ENCODE peak calls at places on chromosomes 2 and 18, in eight cellular contexts. S is A549, H is psoas muscle, C is Panc1, D is transverse colon, K is pancreas, A is endodermal cell, N is tibial artery. L is an unnamed sample. For H3K9me3, the result is how much of the 10 kb centered on the place peaks cover.

GRCh38 chr18:58862851-58863538 is 1.7 kb upstream of the ZNF532 start:
- DNase-seq in H (peak), S (peak), K (no peak), N (no peak), A (peak), C (no peak), D (peak), L (no peak)

GRCh38 chr18:78689606-78690005 is 290.0 kb upstream of the SALL3 start:
- DNase-seq in H (no peak), A (no peak), D (no peak), K (no peak), C (no peak), N (no peak), S (no peak), L (no peak)

GRCh38 chr18:37450434-37451133 is 115.0 kb downstream of the CELF4 start:
- DNase-seq in K (no peak), S (no peak), H (no peak), A (peak), N (no peak), D (no peak), C (no peak), L (no peak)

GRCh38 chr18:79030680-79031079 is 38.5 kb upstream of the ATP9B start:
- DNase-seq in S (no peak), D (no peak), A (no peak), N (no peak), K (no peak), C (no peak), H (no peak), L (no peak)

GRCh38 chr18:56321470-56321869 is 316.9 kb downstream of the TXNL1 start:
- DNase-seq in D (no peak), S (no peak), C (no peak), K (no peak), H (peak), A (no peak), N (peak), L (no peak)

GRCh38 chr2:120566331-120567035 is 169.2 kb upstream of the GLI2 start:
- DNase-seq in D (no peak), S (no peak), C (no peak), K (peak), H (peak), N (peak), A (no peak), L (peak)

GRCh38 chr2:226756131-226756530 is 43.5 kb downstream of the IRS1 start:
- DNase-seq in C (peak), D (no peak), A (no peak), N (no peak), K (no peak), S (peak), H (no peak), L (no peak)

GRCh38 chr2:187499941-187500532 is 52.0 kb upstream of the CALCRL start:
- DNase-seq in A (peak), C (peak), S (peak), D (peak), K (peak), H (peak), N (peak), L (no peak)

GRCh38 chr2:46825958-46826897 is 89.4 kb downstream of the MCFD2 start:
- DNase-seq in A (peak), N (peak), C (no peak), H (no peak), K (no peak), D (no peak), S (no peak), L (no peak)

GRCh38 chr2:239440511-239440959 is 39.7 kb upstream of the HDAC4 start:
- DNase-seq in H (no peak), S (no peak), C (no peak), D (no peak), A (peak), K (no peak), N (no peak), L (no peak)

GRCh38 chr2:230619471-230619870 is 93.2 kb upstream of the CAB39 start:
- DNase-seq in A (no peak), S (no peak), H (no peak), C (no peak), D (no peak), N (no peak), K (no peak), L (no peak)

GRCh38 chr2:209525336-209525735 is 101.5 kb downstream of the MAP2 start:
- DNase-seq in S (no peak), N (no peak), H (no peak), D (no peak), C (no peak), A (no peak), K (no peak), L (no peak)

GRCh38 chr2:209525834-209526281 is 102.0 kb downstream of the MAP2 start:
- DNase-seq in D (no peak), H (no peak), N (no peak), A (no peak), K (no peak), C (no peak), S (no peak), L (no peak)

GRCh38 chr2:209523778-209524362 is 100.0 kb downstream of the MAP2 start:
- DNase-seq in D (no peak), H (no peak), C (no peak), A (no peak), N (no peak), K (no peak), S (no peak), L (no peak)

GRCh38 chr2:209519911-209520310 is 96.1 kb downstream of the MAP2 start:
- DNase-seq in C (no peak), H (no peak), N (no peak), S (no peak), K (no peak), D (no peak), A (no peak), L (no peak)

DNA sequence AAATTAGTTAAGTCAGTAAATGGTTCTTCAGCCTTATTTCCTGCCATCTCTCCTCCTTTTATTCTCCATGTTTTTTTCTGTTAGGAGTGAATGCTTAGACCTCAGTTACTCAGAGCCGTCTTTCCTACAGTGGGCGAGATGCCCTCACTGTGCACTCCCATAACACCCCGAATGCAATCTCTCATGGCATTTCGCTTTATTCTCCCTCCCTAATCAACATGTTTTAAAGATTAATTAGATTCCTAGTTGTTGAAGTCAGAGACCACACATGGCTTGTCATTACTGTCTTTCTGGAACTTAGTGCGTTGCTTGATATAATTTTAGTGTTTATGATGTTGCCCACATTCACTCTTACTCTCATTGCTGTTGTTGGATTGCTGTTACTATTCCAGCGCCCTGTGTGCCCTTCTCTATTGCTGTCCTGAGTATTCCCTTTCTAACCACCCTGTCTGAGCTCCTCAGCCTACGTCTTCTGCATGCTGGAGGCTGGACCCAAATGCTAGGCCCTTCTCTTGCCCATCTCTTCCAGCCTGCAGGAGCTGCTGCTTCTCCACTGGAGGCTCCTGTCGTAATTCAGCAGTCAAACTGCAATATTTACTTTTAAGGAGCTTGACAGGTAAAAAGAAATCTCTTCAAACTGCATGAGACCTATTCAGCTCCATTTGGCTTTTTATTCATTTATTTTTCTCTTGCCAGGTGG is 99.3 kb downstream of the MAP2 start:
- DNase-seq in K (no peak), C (no peak), N (no peak), A (no peak), H (no peak), D (no peak), S (no peak), L (no peak)
- H3K27ac ChIP-seq in K (no peak), C (no peak), N (peak), A (peak), H (no peak), D (no peak), S (no peak), L (no peak)

GRCh38 chr2:97907667-97908066 is 88.1 kb downstream of the TMEM131 start:
- DNase-seq in H (no peak), N (no peak), A (no peak), K (no peak), S (no peak), D (no peak), C (no peak), L (no peak)
- TF ChIP-seq CTCF in H (no peak), N (no peak), A (no peak), K (no peak), S (no peak), D (no peak), C (no peak), L (no peak)

DNA sequence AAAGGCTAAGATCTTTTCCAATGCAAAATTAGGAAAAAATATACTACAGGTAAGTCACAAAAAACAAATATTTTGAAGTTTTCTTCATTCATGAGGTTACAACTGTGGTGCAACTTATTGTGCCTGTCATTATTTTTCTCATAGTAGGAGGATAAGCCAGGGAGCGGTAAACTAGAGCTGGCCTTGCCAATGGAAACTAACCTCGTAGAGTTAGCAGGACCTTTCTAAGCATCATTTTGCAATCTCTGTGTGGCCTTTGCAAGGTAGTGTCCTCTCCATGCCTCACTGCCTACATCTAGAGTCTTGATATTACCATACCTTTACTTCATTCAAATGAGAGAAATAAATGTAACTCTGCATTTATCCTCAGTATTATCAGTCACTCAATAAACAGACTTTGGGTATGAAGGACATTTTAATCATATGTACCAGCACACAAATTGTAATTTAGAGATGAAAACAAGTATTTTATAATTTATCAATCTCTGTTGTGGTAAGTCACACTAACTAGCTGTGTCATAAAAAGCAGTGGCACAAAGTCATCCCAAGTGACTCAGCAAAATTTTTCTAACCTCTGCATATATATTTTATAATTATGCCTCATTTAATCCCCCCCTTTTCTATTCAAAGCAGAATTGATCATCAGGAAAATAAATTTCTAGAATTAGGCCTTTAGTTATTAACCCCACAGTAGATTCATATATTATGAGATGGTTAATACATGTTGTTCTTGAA is 47.0 kb downstream of the LANCL1 start:
- DNase-seq in A (no peak), H (no peak), N (no peak), S (no peak), K (no peak), C (no peak), D (no peak), L (no peak)
- H3K9me3 ChIP-seq in A (half or more), H (under half), N (under half), S (under half), K (under half), C (under half), D (under half), L (under half)

GRCh38 chr2:72149556-72150156 is 2.0 kb upstream of the CYP26B1 start:
- DNase-seq in K (no peak), S (no peak), A (no peak), H (no peak), D (no peak), N (no peak), C (no peak), L (peak)
- H3K27ac ChIP-seq in K (no peak), S (no peak), A (no peak), H (no peak), D (no peak), N (no peak), C (no peak), L (no peak)

GRCh38 chr2:143856973-143857372 is 662.9 kb downstream of the ZEB2 start:
- DNase-seq in D (no peak), C (no peak), K (no peak), H (no peak), S (no peak), A (no peak), N (no peak), L (no peak)

GRCh38 chr2:143850084-143850483 is 669.8 kb downstream of the ZEB2 start:
- DNase-seq in C (no peak), K (no peak), S (no peak), D (no peak), N (no peak), H (no peak), A (no peak), L (no peak)

GRCh38 chr2:143847257-143847656 is 672.7 kb downstream of the ZEB2 start:
- DNase-seq in S (no peak), D (no peak), H (no peak), N (no peak), C (no peak), K (no peak), A (no peak), L (no peak)

GRCh38 chr2:143852748-143853147 is 667.2 kb downstream of the ZEB2 start:
- DNase-seq in A (peak), S (no peak), K (peak), D (no peak), H (peak), C (no peak), N (no peak), L (no peak)
- TF ChIP-seq CTCF in A (peak), S (no peak), K (no peak), D (no peak), H (no peak), C (no peak), N (no peak), L (no peak)